ENCODE peak calls at places on chromosomes 1 and 21, in four cellular contexts. One of them, this sample, is unnamed.

GRCh38 chr1:228112167-228112566 is 3.1 kb upstream of the MRPL55 start:
- DNase-seq in neural progenitor cell: no peak
- DNase-seq in nephron progenitor cell: no peak
- DNase-seq in neural crest cell: no peak
- DNase-seq in this sample: no peak

GRCh38 chr1:36151845-36152203 is 2.5 kb upstream of the TRAPPC3 start:
- DNase-seq in neural progenitor cell: no peak
- DNase-seq in nephron progenitor cell: no peak
- DNase-seq in neural crest cell: no peak
- DNase-seq in this sample: no peak

GRCh38 chr1:68585371-68585770 is 88.5 kb upstream of the DEPDC1 start:
- DNase-seq in neural progenitor cell: no peak
- DNase-seq in nephron progenitor cell: no peak
- DNase-seq in neural crest cell: no peak
- DNase-seq in this sample: no peak

GRCh38 chr1:160726114-160726497 is 12.9 kb upstream of the SLAMF7 start:
- DNase-seq in neural progenitor cell: no peak
- DNase-seq in nephron progenitor cell: no peak
- DNase-seq in neural crest cell: no peak
- DNase-seq in this sample: no peak

GRCh38 chr1:243413431-243414151 is 157.8 kb downstream of the SDCCAG8 start:
- DNase-seq in neural progenitor cell: no peak
- DNase-seq in nephron progenitor cell: no peak
- DNase-seq in neural crest cell: no peak
- DNase-seq in this sample: no peak

GRCh38 chr21:31665397-31665796 is 5.9 kb downstream of the SOD1 start:
- DNase-seq in neural progenitor cell: no peak
- DNase-seq in nephron progenitor cell: peak; percentile 8
- DNase-seq in neural crest cell: no peak
- DNase-seq in this sample: no peak

GRCh38 chr1:169044296-169044695 is 62.2 kb upstream of the ATP1B1 start:
- DNase-seq in neural progenitor cell: no peak
- DNase-seq in nephron progenitor cell: no peak
- DNase-seq in neural crest cell: no peak
- DNase-seq in this sample: no peak

GRCh38 chr21:16013570-16013969 is 283.8 kb downstream of the USP25 start:
- DNase-seq in neural progenitor cell: no peak
- DNase-seq in nephron progenitor cell: no peak
- DNase-seq in neural crest cell: no peak
- DNase-seq in this sample: no peak

This sample was measured in H7.